ENCODE peak calls at places on chromosome 10, in five cellular contexts. J is fibroblast of lung, G is tibial artery, A is thyroid gland, M is mesendoderm. Q is an unnamed sample. For H3K4me1, the result is how much of the 10 kb centered on the place peaks cover.

GRCh38 chr10:110993024-110993693 is 73.8 kb downstream of the SHOC2 start:
- DNase-seq in J (peak), G (no peak), A (no peak), M (no peak), Q (no peak)

GRCh38 chr10:77620731-77621130 is 16.9 kb downstream of the KCNMA1 start:
- DNase-seq in J (no peak), G (no peak), A (no peak), M (no peak), Q (no peak)

GRCh38 chr10:24360286-24361127 is 151.6 kb downstream of the KIAA1217 start:
- DNase-seq in J (peak), G (no peak), A (peak), M (peak), Q (peak)

GRCh38 chr10:107025676-107026075 is 138.8 kb downstream of the SORCS1 start:
- DNase-seq in J (no peak), G (no peak), A (no peak), M (no peak), Q (no peak)

GRCh38 chr10:126059101-126059826 is 162.9 kb downstream of the FANK1 start:
- DNase-seq in J (peak), G (no peak), A (no peak), M (no peak), Q (no peak)

GRCh38 chr10:120508393-120508792 is 51.4 kb downstream of the PLPP4 start:
- DNase-seq in J (peak), G (no peak), A (no peak), M (no peak), Q (no peak)

GRCh38 chr10:26336979-26337378 is 101.2 kb upstream of the APBB1IP start:
- DNase-seq in J (no peak), G (no peak), A (no peak), M (no peak), Q (no peak)

GRCh38 chr10:127907411-127908105 is 655 bp downstream of the PTPRE start:
- DNase-seq in J (peak), G (no peak), A (peak), M (no peak), Q (peak)

DNA sequence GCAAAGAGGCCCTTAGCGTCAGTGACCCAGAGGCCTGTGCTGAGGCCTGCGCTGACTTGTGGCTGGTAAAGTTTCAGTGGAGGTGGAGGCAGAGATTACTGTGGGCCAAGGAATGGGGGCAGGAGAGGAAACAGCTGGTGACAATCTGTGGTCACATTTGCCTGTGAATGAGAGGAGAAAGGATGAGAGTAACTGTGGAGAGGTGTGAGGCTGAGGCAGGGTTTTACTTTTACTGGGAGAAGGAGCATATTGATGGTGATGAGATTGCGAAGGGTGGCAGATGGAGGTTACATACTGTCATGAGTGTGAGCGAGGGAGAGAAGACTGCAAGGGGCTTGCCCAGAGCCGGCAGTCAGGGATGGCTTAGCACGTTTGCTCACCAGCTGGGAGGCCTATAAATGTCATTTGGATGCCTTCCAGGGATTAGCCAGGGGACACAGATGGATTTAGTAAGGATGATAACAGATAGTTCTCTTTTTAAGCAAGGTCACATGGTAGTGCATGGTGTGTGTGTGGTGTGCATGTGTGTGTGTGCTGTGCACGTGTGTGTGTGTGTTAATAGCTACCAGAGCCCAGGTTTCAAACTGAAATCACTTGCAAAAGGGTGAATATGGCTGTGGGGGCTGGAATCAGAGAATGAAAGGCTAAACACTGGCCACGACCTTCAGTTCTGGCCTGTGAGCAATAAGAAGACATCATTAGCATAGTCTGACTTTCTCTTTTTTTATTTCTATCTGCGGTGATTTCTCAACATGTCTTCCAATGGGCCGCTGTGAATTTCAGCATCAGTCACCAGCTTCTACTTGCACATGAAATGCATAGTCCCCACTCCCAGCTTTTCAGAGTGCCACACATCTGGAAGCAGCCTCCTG is 291.5 kb upstream of the ZNF32 start:
- DNase-seq in J (no peak), G (no peak), A (no peak), M (peak), Q (no peak)
- H3K27ac ChIP-seq in J (no peak), G (no peak), A (no peak), M (no peak), Q (peak)

GRCh38 chr10:79440281-79440680 is 5.1 kb downstream of the ZCCHC24 start:
- DNase-seq in J (no peak), G (no peak), A (no peak), M (no peak), Q (no peak)

GRCh38 chr10:79441433-79441832 is 4.0 kb downstream of the ZCCHC24 start:
- DNase-seq in J (no peak), G (no peak), A (no peak), M (no peak), Q (no peak)

GRCh38 chr10:79444243-79445119 is 943 bp downstream of the ZCCHC24 start:
- DNase-seq in J (peak), G (peak), A (peak), M (peak), Q (peak)

GRCh38 chr10:79443338-79444242 is 1.8 kb downstream of the ZCCHC24 start:
- DNase-seq in J (no peak), G (peak), A (peak), M (no peak), Q (no peak)

DNA sequence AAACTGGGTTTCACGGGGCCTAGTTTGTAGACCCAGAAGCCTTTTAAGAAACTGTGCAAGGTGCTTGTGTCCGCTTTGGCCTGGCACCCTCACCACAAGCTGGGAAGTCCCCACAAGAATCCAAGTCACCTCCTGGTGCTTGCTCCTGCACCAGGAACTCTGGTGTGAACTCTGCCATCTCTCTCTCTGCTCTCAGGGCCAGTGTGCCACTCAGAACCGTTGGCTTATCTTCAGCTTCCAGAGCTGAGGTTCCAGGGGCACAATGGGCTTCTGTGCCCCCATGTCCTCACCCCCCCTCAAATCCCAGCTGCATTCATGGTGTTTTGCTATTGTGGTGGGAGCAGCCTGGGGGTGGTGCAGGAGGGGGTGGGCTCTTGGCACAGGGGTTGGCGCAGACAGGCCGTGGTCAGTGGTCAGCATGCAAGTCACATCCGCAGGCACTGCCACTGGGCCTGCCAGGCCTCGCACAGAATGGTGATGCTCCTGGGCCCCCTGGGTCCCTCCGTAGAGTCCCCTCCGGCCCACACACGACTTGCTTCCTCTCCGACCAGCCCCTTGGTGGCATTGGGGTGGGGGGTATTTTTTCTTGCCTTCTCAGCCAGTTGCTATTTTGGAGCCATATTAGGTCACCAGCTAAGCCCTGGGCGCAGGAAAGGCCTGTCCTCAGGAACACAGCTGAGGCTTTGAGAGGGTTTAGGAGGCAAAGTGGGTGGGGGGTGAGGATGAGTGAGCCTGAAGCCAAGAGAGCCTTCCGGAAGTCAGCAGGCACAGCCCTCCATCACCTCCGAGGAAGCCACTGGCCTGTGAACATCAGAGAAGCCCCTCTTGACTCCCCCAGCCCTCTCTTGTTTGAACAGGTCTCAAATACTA is 3.0 kb downstream of the ZCCHC24 start:
- DNase-seq in J (no peak), G (peak), A (no peak), M (no peak), Q (no peak)
- H3K4me1 ChIP-seq in J (under half), G (under half), A (half or more), M (under half), Q (half or more)

GRCh38 chr10:34539533-34540315 is 275.4 kb downstream of the PARD3 start:
- DNase-seq in J (no peak), G (no peak), A (no peak), M (no peak), Q (peak)

GRCh38 chr10:34537629-34538231 is 277.4 kb downstream of the PARD3 start:
- DNase-seq in J (no peak), G (no peak), A (no peak), M (no peak), Q (no peak)

GRCh38 chr10:34535872-34536271 is 279.2 kb downstream of the PARD3 start:
- DNase-seq in J (no peak), G (no peak), A (no peak), M (no peak), Q (no peak)

GRCh38 chr10:34540492-34540891 is 274.6 kb downstream of the PARD3 start:
- DNase-seq in J (no peak), G (no peak), A (no peak), M (no peak), Q (no peak)

DNA sequence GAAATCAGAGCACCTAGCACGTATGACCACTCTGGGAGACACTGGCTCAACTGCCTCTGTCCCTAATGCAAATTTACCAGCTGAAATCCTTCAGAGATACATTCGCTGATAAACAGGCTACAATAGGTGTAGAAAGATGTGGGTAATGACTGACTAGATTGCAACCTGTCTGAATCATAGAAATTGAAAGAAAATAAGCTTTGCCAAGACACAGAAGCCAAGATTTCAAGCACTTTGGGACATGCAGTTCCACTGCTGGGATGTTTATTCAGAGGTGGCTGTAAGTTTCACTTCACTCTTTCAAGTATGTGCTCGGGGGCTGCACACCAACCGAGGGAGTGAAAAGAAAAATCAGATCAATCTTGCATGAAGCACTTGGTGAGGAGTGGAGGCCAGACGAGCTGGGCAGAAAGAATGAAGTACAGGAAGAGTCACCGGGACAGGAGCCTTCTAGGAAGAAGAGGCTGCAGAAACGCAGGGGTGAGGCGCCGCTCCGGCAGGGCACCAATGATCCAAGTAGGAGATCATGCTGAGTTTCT is 276.7 kb downstream of the PARD3 start:
- DNase-seq in J (peak), G (no peak), A (peak), M (peak), Q (no peak)
- H3K27ac ChIP-seq in J (peak), G (peak), A (no peak), M (peak), Q (no peak)

DNA sequence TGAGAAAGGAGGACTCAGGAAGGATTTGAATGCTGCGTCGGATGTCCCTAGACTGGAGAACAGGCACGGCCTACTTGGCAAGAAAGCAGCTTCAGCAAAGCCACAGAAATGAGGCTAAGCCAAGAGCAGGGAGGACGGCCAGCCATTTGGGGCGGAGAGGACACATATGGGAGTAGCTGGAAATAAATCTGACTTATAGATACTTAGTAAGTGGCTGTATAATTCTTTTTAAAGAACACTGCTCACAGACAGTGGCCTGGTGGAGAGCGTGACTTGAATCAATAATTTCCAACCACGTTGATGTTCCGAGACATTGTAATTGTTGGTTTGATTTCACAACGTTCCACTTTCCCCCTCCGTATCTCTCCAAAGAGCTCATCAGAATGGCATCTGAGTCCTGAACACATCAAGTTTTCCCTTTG is 67.7 kb upstream of the JCAD start:
- DNase-seq in J (peak), G (no peak), A (no peak), M (no peak), Q (no peak)
- H3K4me1 ChIP-seq in J (under half), G (under half), A (under half), M (under half), Q (under half)

GRCh38 chr10:124627851-124628675 is 116.1 kb downstream of the FAM53B start:
- DNase-seq in J (no peak), G (no peak), A (peak), M (no peak), Q (peak)
- H3K27ac ChIP-seq in J (no peak), G (peak), A (peak), M (no peak), Q (peak)

GRCh38 chr10:44068716-44069482 is 316.0 kb downstream of the CXCL12 start:
- DNase-seq in J (no peak), G (peak), A (no peak), M (no peak), Q (peak)

GRCh38 chr10:44066856-44067255 is 318.0 kb downstream of the CXCL12 start:
- DNase-seq in J (no peak), G (no peak), A (no peak), M (no peak), Q (no peak)

GRCh38 chr10:44066211-44066837 is 318.6 kb downstream of the CXCL12 start:
- DNase-seq in J (no peak), G (no peak), A (no peak), M (no peak), Q (no peak)

GRCh38 chr10:44065788-44066075 is 319.2 kb downstream of the CXCL12 start:
- DNase-seq in J (no peak), G (no peak), A (no peak), M (no peak), Q (no peak)

GRCh38 chr10:44067432-44067831 is 317.5 kb downstream of the CXCL12 start:
- DNase-seq in J (no peak), G (no peak), A (no peak), M (no peak), Q (no peak)
- H3K4me1 ChIP-seq in J (under half), G (under half), A (under half), M (under half), Q (half or more)

DNA sequence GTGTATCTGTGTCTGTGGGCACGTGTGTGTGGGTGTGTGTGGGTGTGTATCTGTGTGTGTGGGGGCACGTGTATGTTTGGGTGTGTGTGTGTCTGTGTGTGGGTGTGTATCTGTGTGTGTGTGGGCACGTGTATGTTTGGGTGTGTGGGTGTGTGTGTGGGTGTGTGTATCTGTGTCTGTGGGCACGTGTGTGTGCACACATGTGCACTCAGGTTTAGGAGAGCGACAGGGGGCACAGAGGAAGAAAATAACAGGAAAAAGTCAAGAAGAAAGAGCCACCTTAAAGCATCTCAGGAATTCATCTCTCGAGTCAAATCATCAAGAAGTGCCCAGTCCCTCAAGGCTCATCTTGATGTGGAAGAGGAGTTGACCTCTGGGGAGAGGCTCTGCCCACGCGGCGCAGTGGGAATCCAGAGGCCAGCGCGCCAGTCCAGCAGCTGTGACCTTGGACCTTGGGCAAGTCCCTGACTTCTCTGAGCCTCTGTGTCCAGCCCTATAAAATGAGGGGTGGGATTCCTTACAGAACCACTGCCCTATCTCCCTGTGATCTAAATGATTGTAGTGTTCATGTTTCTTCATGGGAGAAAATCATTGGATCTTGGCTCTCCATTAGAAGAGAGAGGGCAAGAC is 147.7 kb downstream of the RGS10 start:
- DNase-seq in J (no peak), G (no peak), A (no peak), M (no peak), Q (no peak)
- H3K27ac ChIP-seq in J (peak), G (no peak), A (peak), M (no peak), Q (peak)

GRCh38 chr10:97713828-97714400 is 384 bp downstream of the MARVELD1 start:
- DNase-seq in J (peak), G (peak), A (peak), M (peak), Q (peak)
- H3K4me1 ChIP-seq in J (under half), G (under half), A (half or more), M (under half), Q (under half)

DNA sequence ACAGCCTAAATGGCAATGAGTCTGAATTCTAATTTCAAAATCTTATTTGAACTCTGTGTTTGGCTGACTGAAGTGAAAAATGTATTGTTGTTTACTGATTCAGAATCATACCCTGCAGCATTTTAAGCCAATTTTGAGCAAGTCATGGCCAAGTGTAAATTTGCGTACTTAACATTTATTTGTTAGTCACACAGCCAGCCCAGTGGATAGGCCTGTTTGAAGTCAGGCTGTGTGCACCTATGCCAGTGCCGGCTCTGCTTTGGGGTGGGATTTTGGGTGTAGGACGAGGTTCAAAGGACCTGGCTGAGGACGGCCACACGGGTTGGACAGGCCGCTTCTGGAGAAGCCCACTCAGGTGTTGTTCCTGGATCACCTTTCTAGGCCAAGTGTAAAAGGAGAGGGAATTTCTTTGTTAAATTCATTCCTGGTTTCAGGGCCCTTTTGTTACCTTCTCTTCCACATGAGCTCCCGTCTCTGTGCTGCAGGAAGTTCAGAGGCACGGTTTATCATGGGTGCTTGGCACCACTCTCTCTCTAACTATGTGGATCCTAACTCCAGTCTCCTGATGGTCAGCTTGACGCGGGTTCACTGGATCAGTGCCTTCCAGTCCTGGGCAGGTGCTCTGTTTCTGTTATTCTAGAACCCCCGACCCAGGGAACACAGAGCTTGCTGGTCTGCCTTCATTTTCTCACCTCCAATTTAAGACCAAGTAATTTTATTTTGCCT is 84.7 kb downstream of the CCNY start:
- DNase-seq in J (peak), G (no peak), A (no peak), M (no peak), Q (no peak)
- H3K27ac ChIP-seq in J (peak), G (peak), A (peak), M (peak), Q (peak)

GRCh38 chr10:97714401-97715258 is 1.1 kb downstream of the MARVELD1 start:
- DNase-seq in J (peak), G (peak), A (peak), M (peak), Q (peak)

GRCh38 chr10:97713351-97713827 is at the start of gene MARVELD1:
- DNase-seq in J (peak), G (peak), A (peak), M (peak), Q (peak)

GRCh38 chr10:97708976-97709745 is 4.4 kb upstream of the MARVELD1 start:
- DNase-seq in J (peak), G (peak), A (peak), M (peak), Q (peak)

GRCh38 chr10:97709746-97710078 is 3.8 kb upstream of the MARVELD1 start:
- DNase-seq in J (no peak), G (no peak), A (no peak), M (no peak), Q (no peak)

GRCh38 chr10:97711640-97712267 is 1.8 kb upstream of the MARVELD1 start:
- DNase-seq in J (no peak), G (no peak), A (no peak), M (no peak), Q (no peak)
- H3K4me1 ChIP-seq in J (under half), G (under half), A (under half), M (under half), Q (under half)